ENCODE peak calls at places on chromosomes 1 and 21, in five cellular contexts. One of them, this sample, is unnamed.

GRCh38 chr1:61607448-61607847 is 117.5 kb downstream of the TM2D1 start:
- DNase-seq in glutamatergic neuron: no peak
- DNase-seq in heart right ventricle: no peak
- DNase-seq in left lung: no peak
- DNase-seq in H9: no peak
- DNase-seq in this sample: no peak

GRCh38 chr1:93768380-93768863 is 86.8 kb upstream of the BCAR3 start:
- DNase-seq in glutamatergic neuron: no peak
- DNase-seq in heart right ventricle: no peak
- DNase-seq in left lung: no peak
- DNase-seq in H9: no peak
- DNase-seq in this sample: no peak

GRCh38 chr1:27884182-27884954 is 12.0 kb downstream of the THEMIS2 start:
- DNase-seq in glutamatergic neuron: no peak
- DNase-seq in heart right ventricle: no peak
- DNase-seq in left lung: peak; percentile 69
- DNase-seq in H9: no peak
- DNase-seq in this sample: no peak

GRCh38 chr1:36934061-36934460 is 100.3 kb downstream of the GRIK3 start:
- DNase-seq in glutamatergic neuron: no peak
- DNase-seq in heart right ventricle: no peak
- DNase-seq in left lung: no peak
- DNase-seq in H9: no peak
- DNase-seq in this sample: no peak

GRCh38 chr1:55580845-55581332 is 365.7 kb upstream of the USP24 start:
- DNase-seq in glutamatergic neuron: no peak
- DNase-seq in heart right ventricle: no peak
- DNase-seq in left lung: no peak
- DNase-seq in H9: no peak
- DNase-seq in this sample: peak; percentile 55

GRCh38 chr1:193368302-193368701 is 181.9 kb upstream of the B3GALT2 start:
- DNase-seq in glutamatergic neuron: no peak
- DNase-seq in heart right ventricle: no peak
- DNase-seq in left lung: no peak
- DNase-seq in H9: no peak
- DNase-seq in this sample: no peak

GRCh38 chr1:228838717-228839500 is 103.6 kb downstream of the RHOU start:
- DNase-seq in glutamatergic neuron: no peak
- DNase-seq in heart right ventricle: no peak
- DNase-seq in left lung: no peak
- DNase-seq in H9: no peak
- DNase-seq in this sample: peak; percentile 26

GRCh38 chr1:166906647-166907046 is 30.6 kb upstream of the TADA1 start:
- DNase-seq in glutamatergic neuron: no peak
- DNase-seq in heart right ventricle: no peak
- DNase-seq in left lung: no peak
- DNase-seq in H9: no peak
- DNase-seq in this sample: no peak

GRCh38 chr1:203473281-203473680 is 2.3 kb upstream of the PRELP start:
- DNase-seq in glutamatergic neuron: no peak
- DNase-seq in heart right ventricle: no peak
- DNase-seq in left lung: no peak
- DNase-seq in H9: no peak
- DNase-seq in this sample: no peak

GRCh38 chr21:14959343-14959742 is 105.5 kb downstream of the NRIP1 start:
- DNase-seq in glutamatergic neuron: no peak
- DNase-seq in heart right ventricle: no peak
- DNase-seq in left lung: no peak
- DNase-seq in H9: no peak
- DNase-seq in this sample: no peak

GRCh38 chr21:15050588-15051377 is 14.0 kb downstream of the NRIP1 start:
- DNase-seq in glutamatergic neuron: no peak
- DNase-seq in heart right ventricle: no peak
- DNase-seq in left lung: no peak
- DNase-seq in H9: peak; percentile 44
- DNase-seq in this sample: no peak

GRCh38 chr1:50940291-50940690 is 19.8 kb downstream of the FAF1 start:
- DNase-seq in glutamatergic neuron: no peak
- DNase-seq in heart right ventricle: no peak
- DNase-seq in left lung: no peak
- DNase-seq in H9: no peak
- DNase-seq in this sample: no peak

GRCh38 chr1:156097499-156098178 is 15.4 kb upstream of the MEX3A start:
- DNase-seq in glutamatergic neuron: no peak
- DNase-seq in heart right ventricle: no peak
- DNase-seq in left lung: no peak
- DNase-seq in H9: no peak
- DNase-seq in this sample: no peak

GRCh38 chr1:83905315-83905907 is 93.5 kb downstream of the TTLL7 start:
- DNase-seq in glutamatergic neuron: no peak
- DNase-seq in heart right ventricle: no peak
- DNase-seq in left lung: no peak
- DNase-seq in H9: no peak
- DNase-seq in this sample: peak; percentile 38

GRCh38 chr1:206651014-206651413 is 15.7 kb downstream of the DYRK3 start:
- DNase-seq in glutamatergic neuron: no peak
- DNase-seq in heart right ventricle: no peak
- DNase-seq in left lung: no peak
- DNase-seq in H9: no peak
- DNase-seq in this sample: no peak

GRCh38 chr1:53834776-53835175 is 3.3 kb downstream of the NDC1 start:
- DNase-seq in glutamatergic neuron: no peak
- DNase-seq in heart right ventricle: no peak
- DNase-seq in left lung: no peak
- DNase-seq in H9: no peak
- DNase-seq in this sample: no peak

GRCh38 chr1:70057500-70057899 is 147.9 kb downstream of the LRRC40 start:
- DNase-seq in glutamatergic neuron: no peak
- DNase-seq in heart right ventricle: no peak
- DNase-seq in left lung: no peak
- DNase-seq in H9: no peak
- DNase-seq in this sample: no peak

GRCh38 chr1:222369991-222370910 is 177.7 kb downstream of the HHIPL2 start:
- DNase-seq in glutamatergic neuron: peak; percentile 52
- DNase-seq in heart right ventricle: no peak
- DNase-seq in left lung: peak; percentile 49
- DNase-seq in H9: no peak
- DNase-seq in this sample: peak; percentile 78

GRCh38 chr1:169484107-169484506 is 1.6 kb downstream of the SLC19A2 start:
- DNase-seq in glutamatergic neuron: no peak
- DNase-seq in heart right ventricle: no peak
- DNase-seq in left lung: no peak
- DNase-seq in H9: no peak
- DNase-seq in this sample: peak; percentile 50

GRCh38 chr1:29682918-29683314 is 446.6 kb downstream of the PTPRU start:
- DNase-seq in glutamatergic neuron: no peak
- DNase-seq in heart right ventricle: no peak
- DNase-seq in left lung: no peak
- DNase-seq in H9: peak; percentile 22
- DNase-seq in this sample: no peak

GRCh38 chr1:215911406-215911968 is 344.4 kb downstream of the KCTD3 start:
- DNase-seq in glutamatergic neuron: no peak
- DNase-seq in heart right ventricle: no peak
- DNase-seq in left lung: no peak
- DNase-seq in H9: no peak
- DNase-seq in this sample: peak; percentile 42

GRCh38 chr1:41629571-41629970 is 145.1 kb upstream of the EDN2 start:
- DNase-seq in glutamatergic neuron: no peak
- DNase-seq in heart right ventricle: no peak
- DNase-seq in left lung: no peak
- DNase-seq in H9: no peak
- DNase-seq in this sample: peak; percentile 32

GRCh38 chr1:84825161-84825560 is 67.8 kb downstream of the LPAR3 start:
- DNase-seq in glutamatergic neuron: no peak
- DNase-seq in heart right ventricle: no peak
- DNase-seq in left lung: no peak
- DNase-seq in H9: no peak
- DNase-seq in this sample: no peak

GRCh38 chr1:9882296-9882944 is 27.6 kb downstream of the CTNNBIP1 start:
- DNase-seq in glutamatergic neuron: no peak
- DNase-seq in heart right ventricle: no peak
- DNase-seq in left lung: peak; percentile 34
- DNase-seq in H9: no peak
- DNase-seq in this sample: no peak

GRCh38 chr1:35452086-35452485 is 105.1 kb downstream of the KIAA0319L start:
- DNase-seq in glutamatergic neuron: no peak
- DNase-seq in heart right ventricle: peak; percentile 52
- DNase-seq in left lung: no peak
- DNase-seq in H9: no peak
- DNase-seq in this sample: peak; percentile 81

GRCh38 chr1:228543396-228543795 is 56.2 kb downstream of the RNF187 start:
- DNase-seq in glutamatergic neuron: no peak
- DNase-seq in heart right ventricle: no peak
- DNase-seq in left lung: no peak
- DNase-seq in H9: no peak
- DNase-seq in this sample: no peak

GRCh38 chr1:208190784-208191183 is 53.4 kb downstream of the PLXNA2 start:
- DNase-seq in glutamatergic neuron: no peak
- DNase-seq in heart right ventricle: no peak
- DNase-seq in left lung: no peak
- DNase-seq in H9: no peak
- DNase-seq in this sample: no peak

DNA sequence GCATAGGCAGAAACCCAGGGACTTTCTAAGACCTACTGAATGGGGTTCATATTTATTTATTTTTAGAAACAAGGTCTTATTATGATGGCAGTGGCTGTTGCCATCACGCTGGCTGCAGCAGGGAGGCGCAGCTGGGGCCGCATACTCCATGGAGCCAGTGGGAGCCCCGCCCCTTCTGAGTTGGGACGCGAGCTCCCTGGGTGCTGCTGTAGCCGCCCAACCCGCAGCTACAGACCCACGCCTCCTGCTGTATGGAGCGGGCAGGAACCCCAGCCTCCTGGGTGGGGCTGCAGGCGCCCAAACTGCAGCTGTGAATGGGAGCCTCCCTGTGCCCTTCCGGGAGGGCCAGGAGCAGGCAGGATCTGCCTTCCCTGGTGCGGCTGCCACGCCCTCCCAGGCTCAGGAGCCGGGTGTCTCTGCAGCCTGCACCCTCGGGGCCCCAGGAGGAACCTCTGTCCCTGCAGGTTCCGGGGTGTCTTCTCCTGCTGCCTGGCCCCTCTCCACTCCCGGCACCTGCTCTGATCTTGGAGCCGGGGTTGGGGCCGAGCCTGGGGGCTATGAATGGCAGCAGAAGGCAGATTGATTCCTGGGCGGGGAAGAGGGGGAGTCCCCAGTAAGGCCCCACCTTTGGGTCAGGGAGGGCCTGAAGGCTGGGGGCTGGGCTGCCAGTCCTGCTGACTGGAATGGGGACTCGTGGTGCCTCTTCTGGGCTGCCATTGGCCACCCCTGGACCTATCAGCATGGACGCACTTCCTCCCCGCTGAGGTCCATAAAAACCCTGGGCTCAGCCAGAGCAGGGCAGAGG is 66.5 kb upstream of the LRRN2 start:
- DNase-seq in glutamatergic neuron: no peak
- DNase-seq in heart right ventricle: no peak
- DNase-seq in left lung: peak; percentile 63
- DNase-seq in H9: peak; percentile 86
- DNase-seq in this sample: peak; percentile 83
- TF ChIP-seq CTCF in glutamatergic neuron: no peak
- TF ChIP-seq CTCF in heart right ventricle: no peak
- TF ChIP-seq CTCF in left lung: no peak
- TF ChIP-seq CTCF in H9: no peak
- TF ChIP-seq CTCF in this sample: peak; percentile 44

GRCh38 chr1:238399558-238399957 is 508.8 kb upstream of the ZP4 start:
- DNase-seq in glutamatergic neuron: no peak
- DNase-seq in heart right ventricle: no peak
- DNase-seq in left lung: no peak
- DNase-seq in H9: no peak
- DNase-seq in this sample: peak; percentile 45
- TF ChIP-seq CTCF in glutamatergic neuron: peak; percentile 27
- TF ChIP-seq CTCF in heart right ventricle: no peak
- TF ChIP-seq CTCF in left lung: no peak
- TF ChIP-seq CTCF in H9: peak; percentile 64
- TF ChIP-seq CTCF in this sample: no peak

DNA sequence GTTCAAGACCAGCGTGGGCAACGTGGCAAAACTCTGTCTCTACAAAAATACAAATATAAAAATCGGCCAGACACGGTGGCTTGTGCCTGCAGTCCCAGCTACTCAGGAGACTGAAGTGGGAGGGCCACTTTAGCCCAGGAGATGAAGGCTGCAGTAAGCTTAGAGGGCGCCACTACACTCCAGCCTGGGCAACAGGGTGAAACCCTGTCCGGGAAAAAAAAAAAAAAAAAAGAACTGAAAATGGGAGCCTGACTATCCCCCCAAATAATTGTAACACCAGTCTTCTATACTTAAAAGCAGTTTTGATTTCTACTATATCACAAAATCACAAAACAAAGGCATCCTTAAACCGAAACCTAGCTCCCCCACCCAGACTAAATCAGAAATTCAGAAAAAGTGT is 60.3 kb downstream of the CDC42BPA start:
- DNase-seq in glutamatergic neuron: no peak
- DNase-seq in heart right ventricle: no peak
- DNase-seq in left lung: no peak
- DNase-seq in H9: peak; percentile 56
- DNase-seq in this sample: no peak
- TF ChIP-seq CTCF in glutamatergic neuron: no peak
- TF ChIP-seq CTCF in heart right ventricle: no peak
- TF ChIP-seq CTCF in left lung: no peak
- TF ChIP-seq CTCF in H9: peak; percentile 59
- TF ChIP-seq CTCF in this sample: no peak

DNA sequence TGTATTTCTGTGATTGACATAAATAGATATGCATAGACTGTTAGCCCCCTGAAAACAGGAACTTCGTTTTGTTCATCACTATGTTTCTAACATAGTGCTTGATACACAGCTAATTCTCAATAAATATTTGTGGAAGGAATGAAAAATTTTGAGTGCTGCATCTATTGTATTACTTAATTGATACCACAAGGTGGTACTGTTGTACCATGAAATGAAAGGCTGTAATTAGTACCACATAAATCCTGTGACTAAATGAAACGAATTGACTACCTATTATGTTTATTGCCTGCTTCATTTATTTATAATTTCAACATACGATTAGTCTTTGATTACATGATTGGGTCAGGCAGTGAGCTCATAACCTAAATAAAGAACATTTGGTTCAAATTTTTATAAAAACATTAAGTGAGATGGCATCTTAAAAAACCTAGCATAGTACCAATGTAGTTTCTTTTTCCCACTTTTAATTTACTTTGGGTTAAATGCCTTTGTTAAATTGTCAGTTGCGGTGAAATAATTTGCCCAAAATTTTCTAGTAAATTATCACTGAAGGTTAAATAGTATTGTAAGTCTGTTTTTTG is 15.0 kb upstream of the TGFB2 start:
- DNase-seq in glutamatergic neuron: no peak
- DNase-seq in heart right ventricle: no peak
- DNase-seq in left lung: no peak
- DNase-seq in H9: no peak
- DNase-seq in this sample: peak; percentile 67
- TF ChIP-seq CTCF in glutamatergic neuron: peak; percentile 76
- TF ChIP-seq CTCF in heart right ventricle: peak; percentile 83
- TF ChIP-seq CTCF in left lung: peak; percentile 58
- TF ChIP-seq CTCF in H9: peak; percentile 76
- TF ChIP-seq CTCF in this sample: peak; percentile 84

GRCh38 chr1:13828454-13829151 is 128.6 kb downstream of the PRDM2 start:
- DNase-seq in glutamatergic neuron: peak; percentile 68
- DNase-seq in heart right ventricle: no peak
- DNase-seq in left lung: peak; percentile 85
- DNase-seq in H9: peak; percentile 89
- DNase-seq in this sample: peak; percentile 51
- TF ChIP-seq CTCF in glutamatergic neuron: peak; percentile 68
- TF ChIP-seq CTCF in heart right ventricle: peak; percentile 41
- TF ChIP-seq CTCF in left lung: peak; percentile 42
- TF ChIP-seq CTCF in H9: peak; percentile 87
- TF ChIP-seq CTCF in this sample: peak; percentile 66

GRCh38 chr21:43816611-43817071 is 27.3 kb downstream of the RRP1 start:
- DNase-seq in glutamatergic neuron: no peak
- DNase-seq in heart right ventricle: no peak
- DNase-seq in left lung: peak; percentile 62
- DNase-seq in H9: no peak
- DNase-seq in this sample: no peak
- TF ChIP-seq CTCF in glutamatergic neuron: no peak
- TF ChIP-seq CTCF in heart right ventricle: no peak
- TF ChIP-seq CTCF in left lung: no peak
- TF ChIP-seq CTCF in H9: peak; percentile 48
- TF ChIP-seq CTCF in this sample: no peak

This sample was measured in MCF 10A.